ENCODE peak calls at places on chromosomes 3 and 15, in five cellular contexts. P is heart right ventricle; S is AG10803; T is CD8-positive, alpha-beta T cell; B is left ventricle myocardium inferior. Z is an unnamed sample.

GRCh38 chr3:115808239-115808638 is 184.9 kb downstream of the GAP43 start:
- DNase-seq in T (no peak), B (no peak), S (peak; percentile 61), P (no peak), Z (no peak)

GRCh38 chr3:176785207-176785606 is 412.1 kb downstream of the TBL1XR1 start:
- DNase-seq in B (no peak), S (no peak), P (peak; percentile 12), T (no peak), Z (no peak)

GRCh38 chr15:51803961-51804360 is 25.5 kb upstream of the TMOD3 start:
- DNase-seq in B (no peak), S (peak; percentile 16), T (no peak), P (no peak), Z (no peak)

GRCh38 chr3:170563712-170564423 is 22.0 kb downstream of the SLC7A14 start:
- DNase-seq in T (no peak), P (no peak), B (no peak), S (peak; percentile 56), Z (peak; percentile 79)

GRCh38 chr3:143806043-143806442 is 42.2 kb downstream of the SLC9A9 start:
- DNase-seq in P (no peak), S (no peak), B (no peak), T (no peak), Z (no peak)

GRCh38 chr15:84702961-84703482 is 12.9 kb downstream of the SEC11A start:
- DNase-seq in S (peak; percentile 65), T (no peak), P (peak; percentile 78), B (peak; percentile 34), Z (peak; percentile 77)

GRCh38 chr15:42490743-42491539 is at the start of gene ZNF106:
- DNase-seq in B (peak; percentile 86), S (peak; percentile 91), P (peak; percentile 90), T (peak; percentile 90), Z (peak; percentile 94)

GRCh38 chr15:41940441-41940857 is 31.9 kb downstream of the EHD4 start:
- DNase-seq in T (peak; percentile 52), B (no peak), P (no peak), S (peak; percentile 70), Z (peak; percentile 69)

GRCh38 chr3:148809835-148810234 is 17.8 kb upstream of the CPB1 start:
- DNase-seq in P (no peak), T (no peak), S (no peak), B (no peak), Z (no peak)

GRCh38 chr3:69288161-69288895 is 97.6 kb downstream of the FRMD4B start:
- DNase-seq in B (no peak), P (no peak), T (peak; percentile 50), S (no peak), Z (no peak)

GRCh38 chr3:133037440-133037839 is 751 bp upstream of the TMEM108 start:
- DNase-seq in S (no peak), B (no peak), P (no peak), T (no peak), Z (no peak)

GRCh38 chr3:87390318-87390717 is 113.9 kb upstream of the POU1F1 start:
- DNase-seq in P (no peak), T (no peak), S (no peak), B (no peak), Z (no peak)

DNA sequence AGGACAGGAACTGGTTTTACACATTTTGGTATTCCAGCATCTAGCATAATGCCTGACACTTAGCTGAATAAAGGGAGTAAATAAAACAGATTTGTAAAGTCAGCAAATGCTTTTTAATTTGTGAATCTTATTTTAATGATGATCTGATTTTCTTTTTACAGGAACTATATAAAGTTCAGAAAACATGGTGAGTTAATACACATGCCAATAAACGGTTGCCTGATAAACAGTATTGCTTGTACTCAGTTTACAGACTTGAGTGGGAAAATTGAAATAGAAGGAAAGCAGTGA is 1.4 kb downstream of the PSMA4 start:
- DNase-seq in P (no peak), B (no peak), T (no peak), S (no peak), Z (no peak)
- H3K4me3 ChIP-seq in P (peak overlapping the region; percentile 87), B (peak overlapping the region; percentile 80), T (peak overlapping the region; percentile 85), S (peak overlapping the region; percentile 76), Z (peak overlapping the region; percentile 98)

DNA sequence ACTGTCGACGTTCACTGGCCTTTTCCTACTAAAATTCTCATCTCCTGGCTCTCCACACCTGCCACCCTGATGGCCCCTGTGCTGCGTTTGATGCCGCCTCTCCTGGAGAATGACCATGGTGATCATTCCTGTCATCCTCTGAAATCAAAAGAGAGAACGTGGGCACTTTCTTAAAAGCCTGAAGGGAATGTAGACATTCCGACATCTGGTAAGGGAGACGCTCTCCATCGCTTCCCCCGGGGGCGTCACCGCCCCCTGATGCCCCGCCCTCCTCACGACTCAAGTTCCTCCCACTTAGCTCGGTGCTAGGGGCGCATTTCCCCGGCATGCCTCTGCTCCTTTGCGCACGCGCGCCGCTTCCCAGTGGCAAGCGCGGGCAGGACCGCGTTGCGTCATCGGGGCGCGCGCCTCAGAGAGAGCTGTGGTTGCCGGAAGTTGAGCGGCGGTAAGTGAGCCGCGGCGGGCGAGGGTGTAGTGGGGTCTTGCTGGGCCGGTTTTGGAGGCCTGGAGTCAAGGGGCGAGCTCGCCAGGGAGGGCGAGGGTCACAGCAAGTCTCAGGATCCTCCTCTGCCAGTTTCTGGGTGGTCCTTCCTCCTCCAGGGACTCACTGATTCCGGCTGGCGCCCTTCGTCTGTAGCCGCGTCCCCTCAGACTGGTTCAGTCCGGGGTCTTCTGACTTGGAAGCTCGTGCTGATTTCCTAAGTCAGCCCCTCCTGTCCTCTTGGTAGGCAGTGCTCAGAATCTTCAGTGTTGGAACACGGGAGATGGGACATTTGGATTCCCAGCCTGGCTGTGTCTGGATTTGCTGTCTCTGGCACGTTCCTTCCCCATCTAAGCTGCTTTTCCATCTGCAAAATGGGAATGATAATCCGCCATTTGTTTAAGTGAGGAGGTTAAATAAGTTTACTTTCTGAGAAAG is at the start of gene ATG7:
- DNase-seq in S (peak; percentile 95), B (peak; percentile 98), T (peak; percentile 98), P (peak; percentile 95), Z (peak; percentile 98)
- TF ChIP-seq CTCF in S (no peak), B (peak; percentile 21), T (no peak), P (no peak), Z (no peak)

DNA sequence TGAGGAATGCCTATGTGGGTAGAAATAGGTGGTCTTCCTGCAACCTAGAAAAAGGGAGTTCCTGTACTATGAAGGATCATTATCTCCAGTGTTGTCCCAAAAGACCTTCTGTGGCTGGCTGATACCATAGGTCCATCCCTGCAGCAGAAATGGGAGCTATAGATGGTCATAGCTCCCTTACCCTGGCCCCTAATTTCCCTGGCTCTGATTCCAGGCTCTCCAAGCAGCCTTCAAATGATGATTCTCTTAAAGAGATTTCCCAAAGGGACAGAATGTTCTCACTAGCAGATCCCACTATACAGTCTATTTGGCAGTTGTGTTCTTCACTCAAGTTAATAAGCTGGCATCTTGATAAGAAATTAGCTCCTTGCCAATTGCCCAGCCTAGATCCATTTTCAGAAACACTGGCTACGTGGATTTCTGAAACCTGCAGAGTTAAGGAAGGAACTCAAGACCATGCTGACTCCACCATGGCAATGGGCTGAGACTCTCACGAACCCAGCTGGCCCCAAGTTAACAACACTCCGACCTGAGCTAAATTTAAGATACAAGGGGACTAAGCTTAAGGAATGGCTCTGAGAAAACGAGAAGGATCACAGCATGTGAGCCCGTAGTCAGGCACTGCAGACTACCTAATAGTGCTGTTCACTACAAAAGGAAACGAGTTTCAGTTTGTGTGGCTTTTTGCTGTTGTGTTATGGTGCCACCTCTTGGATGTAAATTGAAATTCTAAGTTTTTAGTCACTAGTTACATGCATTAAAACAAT is 11.4 kb downstream of the C15orf40 start:
- DNase-seq in T (no peak), B (no peak), S (peak; percentile 70), P (no peak), Z (peak; percentile 85)
- H3K4me3 ChIP-seq in T (peak overlapping the region; percentile 29), B (peak overlapping the region; percentile 33), S (peak overlapping the region; percentile 58), P (peak overlapping the region; percentile 6), Z (peak overlapping the region; percentile 53)

DNA sequence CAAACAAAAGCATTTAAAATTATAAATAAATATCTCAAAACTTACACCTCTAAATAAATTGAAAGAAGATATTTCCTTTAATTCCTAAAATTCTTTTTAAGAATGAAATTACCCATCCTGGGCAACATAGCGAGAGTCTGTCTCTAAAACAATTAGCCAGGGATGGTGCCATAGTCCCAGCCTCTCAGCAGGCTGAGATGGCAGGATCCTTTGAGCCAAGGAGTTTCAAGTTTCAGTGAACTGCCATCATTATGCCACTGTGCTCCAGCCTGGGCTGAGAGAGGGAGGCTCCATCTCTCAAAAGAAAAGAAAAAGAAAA is 25.4 kb downstream of the AADAC start:
- DNase-seq in S (no peak), P (no peak), T (no peak), B (no peak), Z (no peak)
- TF ChIP-seq CTCF in S (no peak), P (no peak), T (no peak), B (no peak), Z (no peak)

Z was measured in choroid plexus epithelial cell.